ENCODE peak calls at places on chromosome 18, in seven cellular contexts. F is kidney glomerular epithelial cell, X is NCI-H446 treated with DMSO at 0.1 percent for 48 hours, V is hypothalamus, R is NCI-H1417, Z is fibroblast of villous mesenchyme, Q is H4. A is an unnamed sample.

GRCh38 chr18:9825571-9826073 is 60.2 kb upstream of the TXNDC2 start:
- DNase-seq in X (peak; percentile 8), Q (peak; percentile 82), V (no peak), Z (peak; percentile 98), F (peak; percentile 81), R (no peak), A (peak; percentile 96)

GRCh38 chr18:23257686-23258565 is 122.6 kb downstream of the CABLES1 start:
- DNase-seq in Z (peak; percentile 63), F (peak; percentile 2), V (no peak), Q (peak; percentile 49), R (no peak), X (no peak), A (peak; percentile 47)

GRCh38 chr18:48018806-48019295 is 88.4 kb upstream of the SMAD2 start:
- DNase-seq in Z (no peak), R (no peak), V (no peak), Q (no peak), F (no peak), X (no peak), A (no peak)

GRCh38 chr18:25467226-25468065 is 115.5 kb upstream of the ZNF521 start:
- DNase-seq in Q (peak; percentile 66), R (no peak), V (no peak), X (peak; percentile 82), Z (no peak), F (no peak), A (no peak)

GRCh38 chr18:41326311-41326710 is 628.7 kb upstream of the PIK3C3 start:
- DNase-seq in X (no peak), R (peak; percentile 27), Q (peak; percentile 69), Z (peak; percentile 5), V (no peak), F (peak; percentile 28), A (peak; percentile 55)

GRCh38 chr18:9775172-9775571 is 67.1 kb downstream of the RAB31 start:
- DNase-seq in Z (peak; percentile 73), R (no peak), V (no peak), Q (no peak), X (no peak), F (no peak), A (no peak)

GRCh38 chr18:48374423-48375149 is 34.6 kb downstream of the ZBTB7C start:
- DNase-seq in Q (no peak), X (no peak), F (no peak), R (no peak), Z (no peak), V (no peak), A (no peak)

GRCh38 chr18:9539283-9539682 is 64.0 kb downstream of the RALBP1 start:
- DNase-seq in V (no peak), F (no peak), R (no peak), Q (no peak), X (no peak), Z (peak; percentile 81), A (peak; percentile 86)